ENCODE peak calls at places on chromosomes 13 and 19, in nine cellular contexts. M is AG04450; C is progenitor cell of endocrine pancreas; B is AG08396; L is RPMI7951; G is activated naive CD4-positive, alpha-beta T cell treated with anti-CD3 and anti-CD28 coated beads, Interleukin-2, amount 50 U/mL, for 16 hours; A is GM18507; U is mammary epithelial cell; O is fibroblast of pulmonary artery. F is an unnamed sample.

GRCh38 chr19:45115809-45116615 is 23.0 kb downstream of the PPP1R37 start:
- DNase-seq in B (no peak), U (no peak), O (no peak), L (no peak), C (no peak), M (no peak), G (no peak), A (no peak), F (no peak)

GRCh38 chr13:92739306-92739818 is 487.2 kb upstream of the GPC6 start:
- DNase-seq in G (no peak), O (no peak), L (no peak), A (no peak), M (no peak), C (no peak), U (peak), B (no peak), F (no peak)

GRCh38 chr19:11052391-11052790 is 36.9 kb upstream of the LDLR start:
- DNase-seq in O (no peak), L (no peak), A (no peak), M (no peak), C (no peak), G (no peak), B (no peak), U (no peak), F (no peak)

GRCh38 chr19:40457953-40458596 is 7.5 kb downstream of the BLVRB start:
- DNase-seq in L (no peak), U (no peak), B (no peak), C (no peak), A (no peak), O (no peak), M (no peak), G (no peak), F (no peak)

GRCh38 chr13:113119822-113120189 is 2.8 kb upstream of the F10 start:
- DNase-seq in G (no peak), C (no peak), A (no peak), O (no peak), M (no peak), L (no peak), B (no peak), U (no peak), F (no peak)

GRCh38 chr19:465056-465816 is 4.4 kb upstream of the SHC2 start:
- DNase-seq in O (no peak), U (no peak), M (no peak), B (no peak), C (no peak), A (no peak), L (no peak), G (no peak), F (no peak)

GRCh38 chr19:38838208-38838985 is 6.8 kb upstream of the ECH1 start:
- DNase-seq in L (no peak), U (peak), G (peak), O (no peak), M (no peak), C (no peak), A (no peak), B (no peak), F (no peak)

GRCh38 chr19:29263305-29264080 is 50.5 kb upstream of the UQCRFS1 start:
- DNase-seq in U (peak), O (peak), A (no peak), M (no peak), L (peak), G (peak), B (peak), C (peak), F (peak)

GRCh38 chr13:46181799-46182490 is at the start of gene LCP1:
- DNase-seq in G (peak), M (no peak), A (peak), L (peak), U (peak), B (no peak), C (no peak), O (no peak), F (no peak)

GRCh38 chr19:19652482-19653295 is 9.2 kb upstream of the GMIP start:
- DNase-seq in M (no peak), O (no peak), L (peak), B (no peak), C (no peak), U (peak), A (no peak), G (no peak), F (no peak)

F was measured in SK-MEL-5.